ENCODE peak calls at places on chromosome 16, in five cellular contexts. One of them, this sample, is unnamed.

GRCh38 chr16:10729104-10729503 is 14.5 kb upstream of the NUBP1 start:
- DNase-seq in lower lobe of right lung: no peak
- DNase-seq in heart left ventricle: no peak
- DNase-seq in uterus: no peak
- DNase-seq in osteocyte: no peak
- DNase-seq in this sample: no peak

GRCh38 chr16:79372504-79373184 is 227.9 kb downstream of the MAF start:
- DNase-seq in heart left ventricle: no peak
- DNase-seq in uterus: peak
- DNase-seq in osteocyte: no peak
- DNase-seq in lower lobe of right lung: no peak
- DNase-seq in this sample: no peak

GRCh38 chr16:29820730-29821662 is 734 bp downstream of the MVP start:
- DNase-seq in osteocyte: no peak
- DNase-seq in lower lobe of right lung: peak
- DNase-seq in uterus: peak
- DNase-seq in heart left ventricle: peak
- DNase-seq in this sample: peak

GRCh38 chr16:50909831-50910697 is 168.2 kb downstream of the CYLD start:
- DNase-seq in lower lobe of right lung: no peak
- DNase-seq in uterus: no peak
- DNase-seq in heart left ventricle: no peak
- DNase-seq in osteocyte: no peak
- DNase-seq in this sample: no peak

GRCh38 chr16:4945560-4946502 is 8.9 kb upstream of the PPL start:
- DNase-seq in uterus: peak
- DNase-seq in lower lobe of right lung: peak
- DNase-seq in osteocyte: no peak
- DNase-seq in heart left ventricle: no peak
- DNase-seq in this sample: peak

GRCh38 chr16:610513-611381 is 20.0 kb upstream of the WFIKKN1 start:
- DNase-seq in heart left ventricle: peak
- DNase-seq in uterus: no peak
- DNase-seq in osteocyte: no peak
- DNase-seq in lower lobe of right lung: peak
- DNase-seq in this sample: peak

GRCh38 chr16:16861546-16861945 is 482.6 kb downstream of the NPIPA7 start:
- DNase-seq in uterus: peak
- DNase-seq in heart left ventricle: no peak
- DNase-seq in lower lobe of right lung: no peak
- DNase-seq in osteocyte: no peak
- DNase-seq in this sample: no peak

GRCh38 chr16:2467301-2468141 is 3.6 kb upstream of the NTN3 start:
- DNase-seq in heart left ventricle: peak
- DNase-seq in uterus: peak
- DNase-seq in lower lobe of right lung: peak
- DNase-seq in osteocyte: no peak
- DNase-seq in this sample: peak

GRCh38 chr16:21987498-21987897 is 13.4 kb downstream of the PDZD9 start:
- DNase-seq in heart left ventricle: no peak
- DNase-seq in uterus: no peak
- DNase-seq in lower lobe of right lung: no peak
- DNase-seq in osteocyte: no peak
- DNase-seq in this sample: no peak

GRCh38 chr16:64159986-64160385 is 961.9 kb downstream of the CDH11 start:
- DNase-seq in uterus: no peak
- DNase-seq in heart left ventricle: no peak
- DNase-seq in lower lobe of right lung: no peak
- DNase-seq in osteocyte: no peak
- DNase-seq in this sample: no peak

GRCh38 chr16:66116163-66116792 is 250.2 kb upstream of the CDH5 start:
- DNase-seq in heart left ventricle: no peak
- DNase-seq in osteocyte: no peak
- DNase-seq in lower lobe of right lung: no peak
- DNase-seq in uterus: no peak
- DNase-seq in this sample: no peak

GRCh38 chr16:89315791-89316581 is 98.5 kb downstream of the ZNF778 start:
- DNase-seq in uterus: no peak
- DNase-seq in heart left ventricle: peak
- DNase-seq in osteocyte: no peak
- DNase-seq in lower lobe of right lung: peak
- DNase-seq in this sample: peak

GRCh38 chr16:50265260-50265659 is 1.1 kb upstream of the ADCY7 start:
- DNase-seq in lower lobe of right lung: no peak
- DNase-seq in osteocyte: no peak
- DNase-seq in uterus: no peak
- DNase-seq in heart left ventricle: peak
- DNase-seq in this sample: peak

GRCh38 chr16:56549744-56550385 is 15.0 kb upstream of the MT4 start:
- DNase-seq in uterus: no peak
- DNase-seq in lower lobe of right lung: no peak
- DNase-seq in osteocyte: no peak
- DNase-seq in heart left ventricle: no peak
- DNase-seq in this sample: no peak

GRCh38 chr16:50272687-50273381 is 6.5 kb downstream of the ADCY7 start:
- DNase-seq in uterus: no peak
- DNase-seq in heart left ventricle: peak
- DNase-seq in osteocyte: no peak
- DNase-seq in lower lobe of right lung: no peak
- DNase-seq in this sample: peak

GRCh38 chr16:22694887-22695382 is 119.0 kb upstream of the HS3ST2 start:
- DNase-seq in lower lobe of right lung: no peak
- DNase-seq in osteocyte: no peak
- DNase-seq in heart left ventricle: no peak
- DNase-seq in uterus: peak
- DNase-seq in this sample: no peak

GRCh38 chr16:89005201-89006035 is 28.4 kb upstream of the CBFA2T3 start:
- DNase-seq in uterus: no peak
- DNase-seq in osteocyte: no peak
- DNase-seq in heart left ventricle: peak
- DNase-seq in lower lobe of right lung: peak
- DNase-seq in this sample: peak

GRCh38 chr16:19735074-19735867 is 17.2 kb downstream of the IQCK start:
- DNase-seq in lower lobe of right lung: no peak
- DNase-seq in uterus: no peak
- DNase-seq in heart left ventricle: no peak
- DNase-seq in osteocyte: no peak
- DNase-seq in this sample: no peak

GRCh38 chr16:50878966-50879615 is 137.2 kb downstream of the CYLD start:
- DNase-seq in osteocyte: peak
- DNase-seq in lower lobe of right lung: no peak
- DNase-seq in uterus: no peak
- DNase-seq in heart left ventricle: no peak
- DNase-seq in this sample: no peak

GRCh38 chr16:84065536-84066132 is 23.0 kb upstream of the SLC38A8 start:
- DNase-seq in heart left ventricle: no peak
- DNase-seq in osteocyte: no peak
- DNase-seq in uterus: no peak
- DNase-seq in lower lobe of right lung: no peak
- DNase-seq in this sample: no peak

GRCh38 chr16:78118469-78119025 is 19.1 kb downstream of the WWOX start:
- DNase-seq in uterus: no peak
- DNase-seq in heart left ventricle: no peak
- DNase-seq in osteocyte: no peak
- DNase-seq in lower lobe of right lung: no peak
- DNase-seq in this sample: no peak

GRCh38 chr16:49281843-49282642 is 405 bp upstream of the CBLN1 start:
- DNase-seq in osteocyte: no peak
- DNase-seq in heart left ventricle: peak
- DNase-seq in lower lobe of right lung: peak
- DNase-seq in uterus: peak
- DNase-seq in this sample: peak

GRCh38 chr16:12317121-12317810 is 340.7 kb downstream of the SNX29 start:
- DNase-seq in lower lobe of right lung: no peak
- DNase-seq in heart left ventricle: no peak
- DNase-seq in uterus: no peak
- DNase-seq in osteocyte: no peak
- DNase-seq in this sample: no peak

GRCh38 chr16:71421911-71422310 is 19.9 kb downstream of the TLE7 start:
- DNase-seq in lower lobe of right lung: no peak
- DNase-seq in osteocyte: no peak
- DNase-seq in heart left ventricle: no peak
- DNase-seq in uterus: no peak
- DNase-seq in this sample: no peak

GRCh38 chr16:81755915-81756644 is 23.0 kb upstream of the PLCG2 start:
- DNase-seq in uterus: no peak
- DNase-seq in lower lobe of right lung: no peak
- DNase-seq in osteocyte: no peak
- DNase-seq in heart left ventricle: no peak
- DNase-seq in this sample: no peak
- TF ChIP-seq CTCF in uterus: no peak
- TF ChIP-seq CTCF in lower lobe of right lung: no peak
- TF ChIP-seq CTCF in osteocyte: no peak
- TF ChIP-seq CTCF in heart left ventricle: no peak
- TF ChIP-seq CTCF in this sample: no peak

DNA sequence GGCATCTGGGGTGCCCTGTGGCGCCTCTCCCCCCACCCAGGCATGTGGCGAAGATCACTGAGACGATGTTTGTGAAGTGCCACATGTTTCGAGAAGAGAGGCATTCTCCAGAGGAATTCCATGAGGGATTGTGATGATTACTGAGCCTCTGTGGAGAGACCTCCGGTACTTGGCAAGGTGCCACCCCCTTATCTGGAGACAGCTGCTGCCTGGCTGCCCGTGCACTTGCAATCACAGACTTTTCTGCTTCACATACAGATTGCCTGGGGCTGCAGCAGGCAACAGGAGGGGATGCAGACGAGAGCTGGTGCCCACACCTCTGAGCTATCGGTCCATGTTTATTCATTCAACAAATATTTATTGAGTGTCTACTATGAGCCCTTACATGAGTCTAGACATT is 317.1 kb upstream of the ZFHX3 start:
- DNase-seq in uterus: no peak
- DNase-seq in heart left ventricle: no peak
- DNase-seq in lower lobe of right lung: no peak
- DNase-seq in osteocyte: no peak
- DNase-seq in this sample: no peak
- TF ChIP-seq CTCF in uterus: no peak
- TF ChIP-seq CTCF in heart left ventricle: no peak
- TF ChIP-seq CTCF in lower lobe of right lung: no peak
- TF ChIP-seq CTCF in osteocyte: no peak
- TF ChIP-seq CTCF in this sample: no peak

DNA sequence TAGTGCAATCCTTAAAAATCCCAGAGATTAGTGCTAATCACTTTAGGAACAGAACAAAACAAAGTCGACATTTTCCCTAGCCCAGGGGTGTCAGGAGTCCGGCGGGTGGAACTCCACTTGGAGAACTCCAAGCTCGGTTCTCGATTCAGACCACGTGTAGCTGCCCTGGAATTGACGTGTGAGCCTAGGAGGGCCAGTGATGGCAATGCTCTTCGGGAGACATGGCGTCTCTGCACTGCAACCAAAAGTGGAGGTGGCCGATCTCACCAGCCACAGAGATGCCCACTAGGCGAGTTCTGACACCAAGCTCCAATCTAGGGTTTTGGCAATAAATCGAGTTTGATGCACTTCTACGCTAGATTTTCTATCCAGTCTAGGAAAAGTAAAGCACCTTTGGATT is 17.6 kb downstream of the MAP1LC3B start:
- DNase-seq in lower lobe of right lung: peak
- DNase-seq in uterus: no peak
- DNase-seq in osteocyte: no peak
- DNase-seq in heart left ventricle: no peak
- DNase-seq in this sample: peak
- TF ChIP-seq CTCF in lower lobe of right lung: no peak
- TF ChIP-seq CTCF in uterus: no peak
- TF ChIP-seq CTCF in osteocyte: no peak
- TF ChIP-seq CTCF in heart left ventricle: no peak
- TF ChIP-seq CTCF in this sample: no peak

GRCh38 chr16:67965668-67966548 is 2.5 kb downstream of the SLC12A4 start:
- DNase-seq in lower lobe of right lung: no peak
- DNase-seq in heart left ventricle: no peak
- DNase-seq in osteocyte: no peak
- DNase-seq in uterus: no peak
- DNase-seq in this sample: no peak

GRCh38 chr16:67966549-67967182 is 1.8 kb downstream of the SLC12A4 start:
- DNase-seq in heart left ventricle: peak
- DNase-seq in osteocyte: no peak
- DNase-seq in uterus: peak
- DNase-seq in lower lobe of right lung: no peak
- DNase-seq in this sample: no peak

GRCh38 chr16:67967956-67968439 is 439 bp downstream of the SLC12A4 start:
- DNase-seq in osteocyte: no peak
- DNase-seq in heart left ventricle: peak
- DNase-seq in lower lobe of right lung: no peak
- DNase-seq in uterus: peak
- DNase-seq in this sample: peak

GRCh38 chr16:67968440-67969285 is at the start of gene SLC12A4:
- DNase-seq in lower lobe of right lung: peak
- DNase-seq in uterus: peak
- DNase-seq in heart left ventricle: peak
- DNase-seq in osteocyte: peak
- DNase-seq in this sample: peak

GRCh38 chr16:67967183-67967955 is 1.1 kb downstream of the SLC12A4 start:
- DNase-seq in uterus: no peak
- DNase-seq in lower lobe of right lung: no peak
- DNase-seq in osteocyte: no peak
- DNase-seq in heart left ventricle: no peak
- DNase-seq in this sample: no peak
- TF ChIP-seq CTCF in uterus: no peak
- TF ChIP-seq CTCF in lower lobe of right lung: no peak
- TF ChIP-seq CTCF in osteocyte: no peak
- TF ChIP-seq CTCF in heart left ventricle: no peak
- TF ChIP-seq CTCF in this sample: no peak